ENCODE peak calls at places on chromosomes 13 and 19, in six cellular contexts. R is cardiac fibroblast, F is IMR-90, G is iris pigment epithelial cell, S is AG04450, L is nucleus accumbens. X is an unnamed sample.

GRCh38 chr19:55058781-55059610 is 4.0 kb downstream of the RDH13 start:
- DNase-seq in R (no peak), F (no peak), G (no peak), S (no peak), L (no peak), X (no peak)

GRCh38 chr19:46748325-46749109 is 2.3 kb upstream of the STRN4 start:
- DNase-seq in R (peak; percentile 79), F (peak; percentile 56), G (peak; percentile 62), S (no peak), L (no peak), X (peak; percentile 86)

GRCh38 chr13:65926750-65927171 is 1303.4 kb downstream of the PCDH9 start:
- DNase-seq in R (peak; percentile 39), F (no peak), G (no peak), S (no peak), L (no peak), X (peak; percentile 35)

GRCh38 chr19:49333426-49334288 is 1.5 kb upstream of the CD37 start:
- DNase-seq in R (no peak), F (peak; percentile 40), G (peak; percentile 39), S (no peak), L (no peak), X (no peak)

GRCh38 chr13:47067296-47067695 is 170.4 kb upstream of the HTR2A start:
- DNase-seq in R (no peak), F (no peak), G (no peak), S (no peak), L (no peak), X (no peak)

GRCh38 chr19:13043285-13043684 is 48.0 kb downstream of the NFIX start:
- DNase-seq in R (no peak), F (no peak), G (no peak), S (no peak), L (no peak), X (no peak)

GRCh38 chr19:6692027-6692426 is 22.1 kb upstream of the TNFSF14 start:
- DNase-seq in R (no peak), F (no peak), G (no peak), S (no peak), L (no peak), X (no peak)

GRCh38 chr13:83975668-83976165 is 93.4 kb upstream of the SLITRK1 start:
- DNase-seq in R (no peak), F (no peak), G (no peak), S (no peak), L (no peak), X (no peak)

GRCh38 chr13:100131863-100132574 is 43.1 kb downstream of the PCCA start:
- DNase-seq in R (peak; percentile 70), F (peak; percentile 96), G (peak; percentile 98), S (peak; percentile 23), L (no peak), X (no peak)

GRCh38 chr19:18264956-18265610 is 9.2 kb downstream of the IQCN start:
- DNase-seq in R (no peak), F (no peak), G (no peak), S (no peak), L (no peak), X (no peak)

GRCh38 chr19:8629996-8630683 is at the start of gene NFILZ:
- DNase-seq in R (no peak), F (no peak), G (no peak), S (no peak), L (no peak), X (no peak)